ENCODE peak calls at places on chromosomes 3 and 15, in ten cellular contexts. A is AG08396; B is AG10803; W is substantia nigra; C is stimulated activated CD8-positive, alpha-beta memory T cell treated with anti-CD3 and anti-CD28 coated beads, Interleukin-12 subunit alpha, Interleukin-12 subunit beta, amount 100 ng/mL, for 1 hour; Q is activated naive CD8-positive, alpha-beta T cell treated with anti-CD3 and anti-CD28 coated beads, Interleukin-2, amount 50 U/mL, for 16 hours; H is astrocyte of the spinal cord; M is LHCN-M2; E is NCI-H1105; T is dorsolateral prefrontal cortex. I is an unnamed sample.

GRCh38 chr15:48433226-48433886 is 102.1 kb downstream of the DUT start:
- DNase-seq in M (peak), Q (no peak), C (no peak), W (no peak), T (no peak), E (no peak), A (no peak), H (peak), B (peak), I (peak)

GRCh38 chr3:42803800-42804112 is 534 bp downstream of the HIGD1A start:
- DNase-seq in W (no peak), Q (no peak), H (peak), T (peak), A (peak), B (no peak), E (no peak), C (no peak), M (peak), I (peak)

GRCh38 chr3:171358891-171359218 is 101.3 kb downstream of the TNIK start:
- DNase-seq in W (no peak), H (no peak), B (no peak), M (no peak), A (no peak), C (no peak), T (no peak), E (no peak), Q (no peak), I (no peak)

GRCh38 chr3:37282996-37283395 is 108.6 kb upstream of the LRRFIP2 start:
- DNase-seq in Q (no peak), B (no peak), H (no peak), T (no peak), M (no peak), A (no peak), C (no peak), W (no peak), E (no peak), I (no peak)

GRCh38 chr15:100100926-100101325 is 240.8 kb downstream of the ADAMTS17 start:
- DNase-seq in H (no peak), W (no peak), A (no peak), C (no peak), T (no peak), Q (no peak), E (no peak), M (no peak), B (no peak), I (no peak)

GRCh38 chr15:40150163-40150925 is 10.5 kb upstream of the BUB1B start:
- DNase-seq in Q (no peak), W (peak), T (no peak), C (no peak), A (peak), E (peak), H (peak), M (peak), B (peak), I (peak)

GRCh38 chr3:52221563-52222318 is 3.7 kb downstream of the TLR9 start:
- DNase-seq in T (no peak), E (no peak), C (no peak), A (no peak), W (peak), Q (no peak), H (no peak), M (no peak), B (no peak), I (no peak)

GRCh38 chr15:85339976-85340665 is 40.3 kb upstream of the AKAP13 start:
- DNase-seq in T (no peak), M (no peak), C (no peak), Q (no peak), H (no peak), W (no peak), A (no peak), E (no peak), B (peak), I (no peak)

GRCh38 chr3:148227534-148227933 is 470.2 kb upstream of the AGTR1 start:
- DNase-seq in M (no peak), W (no peak), E (no peak), C (no peak), Q (no peak), H (peak), B (peak), A (no peak), T (no peak), I (peak)

GRCh38 chr3:187986514-187986934 is 167.4 kb upstream of the LPP start:
- DNase-seq in H (peak), T (no peak), W (no peak), M (peak), C (no peak), E (no peak), A (peak), B (peak), Q (no peak), I (peak)

GRCh38 chr15:62962101-62962995 is 80.2 kb upstream of the TPM1 start:
- DNase-seq in E (no peak), C (no peak), B (peak), Q (no peak), H (no peak), M (peak), A (no peak), T (no peak), W (no peak), I (peak)

GRCh38 chr3:37308247-37308646 is 133.9 kb upstream of the LRRFIP2 start:
- DNase-seq in Q (no peak), E (no peak), B (peak), T (no peak), C (no peak), A (no peak), W (no peak), H (peak), M (peak), I (peak)

GRCh38 chr3:133563186-133563591 is 10.3 kb upstream of the CDV3 start:
- DNase-seq in H (no peak), B (peak), T (no peak), Q (no peak), W (no peak), A (no peak), M (no peak), E (no peak), C (no peak), I (no peak)

GRCh38 chr15:58830556-58830955 is 59.5 kb downstream of the MINDY2 start:
- DNase-seq in Q (no peak), W (no peak), H (no peak), E (no peak), B (no peak), C (no peak), M (no peak), A (no peak), T (no peak), I (no peak)

GRCh38 chr3:95120921-95121320 is 1058.1 kb downstream of the NSUN3 start:
- DNase-seq in W (no peak), A (no peak), C (no peak), Q (no peak), B (no peak), H (no peak), M (no peak), E (no peak), T (no peak), I (no peak)

GRCh38 chr3:162141232-162141631 is 644.6 kb downstream of the OTOL1 start:
- DNase-seq in Q (no peak), M (peak), T (no peak), H (peak), B (peak), W (no peak), E (no peak), A (peak), C (no peak), I (peak)

GRCh38 chr3:142817897-142818296 is 71.0 kb downstream of the PCOLCE2 start:
- DNase-seq in E (no peak), A (no peak), M (no peak), C (no peak), H (no peak), T (no peak), Q (no peak), B (no peak), W (no peak), I (no peak)

GRCh38 chr3:138348950-138349739 is 766 bp downstream of the MRAS start:
- DNase-seq in Q (no peak), C (no peak), H (peak), W (peak), A (peak), M (peak), E (no peak), B (peak), T (peak), I (peak)

I was measured in myocyte.